ENCODE peak calls at places on chromosomes 11 and 22, in five cellular contexts. H, X, K, Y and E are unnamed samples.

GRCh38 chr11:134429104-134429503 is 17.1 kb upstream of the B3GAT1 start:
- DNase-seq in X (no peak), Y (no peak), H (no peak), K (no peak), E (no peak)

GRCh38 chr22:21940521-21940920 is 12.1 kb downstream of the PPM1F start:
- DNase-seq in K (no peak), H (peak), X (no peak), Y (no peak), E (no peak)

GRCh38 chr22:29756341-29756740 is 10.5 kb downstream of the ZMAT5 start:
- DNase-seq in K (no peak), H (no peak), Y (no peak), X (no peak), E (no peak)

GRCh38 chr22:41048791-41049717 is 43.3 kb upstream of the EP300 start:
- DNase-seq in Y (peak), K (peak), X (peak), H (peak), E (no peak)

GRCh38 chr11:561148-562003 is 606 bp downstream of the RASSF7 start:
- DNase-seq in Y (peak), K (peak), H (peak), X (no peak), E (no peak)

GRCh38 chr11:111378773-111379499 is at the start of gene POU2AF1:
- DNase-seq in H (no peak), Y (peak), K (peak), X (no peak), E (peak)

GRCh38 chr11:33520103-33520502 is 180.5 kb downstream of the C11orf91 start:
- DNase-seq in K (no peak), X (no peak), H (no peak), Y (no peak), E (no peak)

GRCh38 chr11:15208570-15209222 is 94.0 kb downstream of the INSC start:
- DNase-seq in K (peak), Y (peak), H (no peak), X (peak), E (peak)

GRCh38 chr22:32951081-32951806 is 106.9 kb downstream of the SYN3 start:
- DNase-seq in Y (no peak), H (no peak), K (no peak), X (no peak), E (no peak)

GRCh38 chr22:27626675-27627443 is 174.7 kb downstream of the MN1 start:
- DNase-seq in K (no peak), H (no peak), Y (no peak), X (no peak), E (no peak)

GRCh38 chr11:124762077-124762623 is at the start of gene ESAM:
- DNase-seq in K (no peak), Y (peak), X (no peak), H (no peak), E (peak)

GRCh38 chr11:15969281-15969680 is 387.1 kb downstream of the SOX6 start:
- DNase-seq in Y (peak), X (peak), K (peak), H (peak), E (no peak)

GRCh38 chr22:33438273-33438672 is 380.1 kb upstream of the SYN3 start:
- DNase-seq in X (no peak), Y (no peak), K (peak), H (peak), E (no peak)

GRCh38 chr11:95119361-95120060 is 29.9 kb downstream of the ENDOD1 start:
- DNase-seq in X (no peak), H (peak), K (no peak), Y (no peak), E (no peak)

GRCh38 chr11:30826911-30827310 is 240.8 kb upstream of the MPPED2 start:
- DNase-seq in Y (no peak), H (no peak), X (no peak), K (no peak), E (no peak)

GRCh38 chr11:67262731-67263675 is 3.3 kb upstream of the GRK2 start:
- DNase-seq in H (peak), Y (peak), K (peak), X (peak), E (no peak)

GRCh38 chr22:31650391-31650790 is 11.6 kb downstream of the PISD start:
- DNase-seq in K (peak), H (peak), Y (no peak), X (peak), E (no peak)

GRCh38 chr11:86931059-86931964 is 23.9 kb downstream of the FZD4 start:
- DNase-seq in H (no peak), K (no peak), Y (no peak), X (no peak), E (no peak)

GRCh38 chr22:50209893-50210292 is 9.1 kb downstream of the SELENOO start:
- DNase-seq in X (peak), Y (no peak), H (peak), K (peak), E (peak)

GRCh38 chr11:6862961-6863360 is at the start of gene OR10A2:
- DNase-seq in X (peak), H (no peak), K (peak), Y (no peak), E (no peak)